ENCODE peak calls at places on chromosomes 3 and 15, in four cellular contexts. A, U, K and T are unnamed samples.

GRCh38 chr3:57446318-57446841 is 97.8 kb downstream of the DNAH12 start:
- DNase-seq in A (no peak), U (no peak), K (no peak), T (peak; percentile 38)

GRCh38 chr3:183868804-183869203 is 15.9 kb downstream of the PARL start:
- DNase-seq in A (no peak), U (no peak), K (no peak), T (no peak)

GRCh38 chr3:17052348-17052747 is 167.6 kb downstream of the PLCL2 start:
- DNase-seq in A (no peak), U (no peak), K (no peak), T (no peak)

GRCh38 chr15:49606594-49606993 is 14.0 kb downstream of the FAM227B start:
- DNase-seq in A (no peak), U (no peak), K (no peak), T (no peak)

GRCh38 chr15:80567721-80568157 is 127.4 kb upstream of the ABHD17C start:
- DNase-seq in A (peak; percentile 59), U (no peak), K (peak; percentile 72), T (peak; percentile 53)

GRCh38 chr15:29093065-29093435 is 176.6 kb downstream of the NSMCE3 start:
- DNase-seq in A (no peak), U (no peak), K (no peak), T (no peak)

GRCh38 chr3:38582316-38582715 is 67.2 kb downstream of the SCN5A start:
- DNase-seq in A (no peak), U (no peak), K (no peak), T (no peak)

GRCh38 chr3:12440927-12441326 is 43.4 kb upstream of the TSEN2 start:
- DNase-seq in A (no peak), U (no peak), K (no peak), T (no peak)

GRCh38 chr3:13708871-13709595 is 160.1 kb downstream of the FBLN2 start:
- DNase-seq in A (no peak), U (no peak), K (no peak), T (no peak)

GRCh38 chr15:66293419-66294156 is at the start of gene DIS3L:
- DNase-seq in A (no peak), U (peak; percentile 8), K (peak; percentile 32), T (peak; percentile 90)

GRCh38 chr15:98874773-98875172 is 132.8 kb downstream of the PGPEP1L start:
- DNase-seq in A (no peak), U (no peak), K (no peak), T (no peak)

GRCh38 chr3:32968367-32969087 is 17.1 kb downstream of the CCR4 start:
- DNase-seq in A (no peak), U (no peak), K (no peak), T (no peak)

GRCh38 chr3:154151969-154152368 is 30.8 kb downstream of the ARHGEF26 start:
- DNase-seq in A (no peak), U (no peak), K (no peak), T (no peak)

GRCh38 chr3:23800731-23801130 is 5.0 kb upstream of the UBE2E1 start:
- DNase-seq in A (no peak), U (no peak), K (no peak), T (no peak)

GRCh38 chr3:46733026-46733800 is 15.5 kb upstream of the PRSS50 start:
- DNase-seq in A (no peak), U (no peak), K (no peak), T (no peak)

GRCh38 chr15:43383070-43383469 is 12.2 kb downstream of the TUBGCP4 start:
- DNase-seq in A (no peak), U (no peak), K (no peak), T (no peak)

GRCh38 chr15:43382310-43382709 is 11.4 kb downstream of the TUBGCP4 start:
- DNase-seq in A (no peak), U (no peak), K (no peak), T (no peak)
- TF ChIP-seq ATF3 in A (no peak), U (no peak), K (no peak), T (no peak)

DNA sequence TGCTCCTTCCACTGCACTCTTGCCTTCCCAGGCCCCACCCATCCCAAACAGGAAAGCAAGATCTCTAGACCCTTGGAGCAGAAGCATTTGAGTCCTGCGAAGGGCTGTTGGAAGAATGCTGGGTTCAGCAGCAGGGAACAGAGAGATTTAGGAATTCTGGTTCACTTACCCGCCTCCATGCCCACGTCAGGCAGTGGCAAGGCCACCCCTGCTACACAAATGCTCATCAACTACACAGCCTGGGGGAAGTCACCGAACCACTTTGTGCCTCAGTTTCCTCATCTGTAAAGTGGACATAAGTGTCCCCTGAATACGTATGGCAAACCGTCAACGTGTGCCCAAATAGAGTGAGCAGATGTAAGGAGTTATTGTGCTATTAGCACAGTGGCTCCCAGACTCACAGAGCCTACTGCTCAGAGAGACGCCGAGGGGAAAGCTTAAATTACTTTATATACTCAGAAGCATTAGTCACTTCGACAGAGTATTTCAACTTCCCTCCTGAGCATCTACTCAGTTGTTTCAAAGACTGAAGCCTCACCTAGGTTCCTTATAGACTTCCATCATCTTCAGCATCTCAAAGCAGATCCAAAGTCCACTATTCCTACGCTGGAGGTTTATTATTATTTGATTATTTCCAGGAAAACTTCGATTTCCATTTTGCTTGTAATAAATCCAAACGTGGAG is 906 bp downstream of the HOMER2 start:
- DNase-seq in A (no peak), U (no peak), K (no peak), T (no peak)
- TF ChIP-seq GABPA in A (no peak), U (no peak), K (no peak), T (no peak)

GRCh38 chr3:52221563-52222318 is 3.7 kb downstream of the TLR9 start:
- DNase-seq in A (no peak), U (no peak), K (no peak), T (no peak)
- TF ChIP-seq ATF3 in A (no peak), U (no peak), K (no peak), T (no peak)

GRCh38 chr3:120762575-120762974 is 20.0 kb downstream of the GTF2E1 start:
- DNase-seq in A (no peak), U (no peak), K (no peak), T (no peak)
- TF ChIP-seq GABPA in A (no peak), U (no peak), K (no peak), T (no peak)